ENCODE peak calls at places on chromosomes 4 and X, in four cellular contexts. T, O, Y and I are unnamed samples.

GRCh38 chrX:129540725-129541184 is 696 bp downstream of the OCRL start:
- DNase-seq in T (no peak), O (peak), Y (no peak), I (peak)

GRCh38 chr4:16914208-16914607 is 15.8 kb upstream of the LDB2 start:
- DNase-seq in T (no peak), O (no peak), Y (no peak), I (no peak)

GRCh38 chr4:40564815-40565505 is 64.7 kb downstream of the RBM47 start:
- DNase-seq in T (no peak), O (peak), Y (no peak), I (no peak)

GRCh38 chr4:125322363-125322730 is 7.6 kb downstream of the FAT4 start:
- DNase-seq in T (no peak), O (no peak), Y (no peak), I (peak)

GRCh38 chr4:509374-509676 is 10.3 kb downstream of the PIGG start:
- DNase-seq in T (no peak), O (no peak), Y (no peak), I (no peak)

GRCh38 chrX:18873189-18873791 is 110.6 kb downstream of the PHKA2 start:
- DNase-seq in T (no peak), O (peak), Y (peak), I (no peak)

GRCh38 chr4:159777689-159778088 is 674.8 kb downstream of the RAPGEF2 start:
- DNase-seq in T (no peak), O (no peak), Y (no peak), I (no peak)

GRCh38 chrX:126701380-126701779 is 118.1 kb upstream of the PRR32 start:
- DNase-seq in T (no peak), O (no peak), Y (no peak), I (no peak)

GRCh38 chrX:30935985-30936384 is 46.9 kb upstream of the TAB3 start:
- DNase-seq in T (no peak), O (peak), Y (no peak), I (no peak)

GRCh38 chr4:185997287-185997686 is 71.7 kb upstream of the TLR3 start:
- DNase-seq in T (no peak), O (no peak), Y (no peak), I (no peak)

GRCh38 chrX:13372203-13372980 is 52.5 kb upstream of the ATXN3L start:
- DNase-seq in T (no peak), O (no peak), Y (no peak), I (no peak)

GRCh38 chr4:67250497-67250896 is 294.8 kb downstream of the CENPC start:
- DNase-seq in T (no peak), O (no peak), Y (no peak), I (no peak)

GRCh38 chr4:158588777-158589176 is 67.1 kb downstream of the RXFP1 start:
- DNase-seq in T (no peak), O (no peak), Y (no peak), I (no peak)

GRCh38 chr4:70927502-70928139 is 25.5 kb downstream of the MOB1B start:
- DNase-seq in T (no peak), O (peak), Y (peak), I (no peak)

GRCh38 chrX:72258174-72258573 is 18.9 kb downstream of the RPS4X start:
- DNase-seq in T (no peak), O (no peak), Y (no peak), I (no peak)

GRCh38 chr4:169628579-169628978 is 8.2 kb downstream of the CLCN3 start:
- DNase-seq in T (no peak), O (no peak), Y (no peak), I (no peak)

GRCh38 chr4:8735236-8736082 is 136.2 kb downstream of the HMX1 start:
- DNase-seq in T (no peak), O (no peak), Y (no peak), I (no peak)

GRCh38 chrX:136767104-136767941 is 13.4 kb downstream of the ARHGEF6 start:
- DNase-seq in T (no peak), O (peak), Y (peak), I (no peak)

GRCh38 chrX:53481816-53482485 is 47.8 kb upstream of the HSD17B10 start:
- DNase-seq in T (peak), O (peak), Y (peak), I (peak)

GRCh38 chr4:130214268-130214667 is 1118.3 kb downstream of the C4orf33 start:
- DNase-seq in T (no peak), O (no peak), Y (no peak), I (peak)

GRCh38 chr4:138051157-138051556 is 191.0 kb downstream of the SLC7A11 start:
- DNase-seq in T (no peak), O (no peak), Y (no peak), I (no peak)

GRCh38 chrX:125646195-125646594 is 326.5 kb downstream of the TEX13C start:
- DNase-seq in T (no peak), O (no peak), Y (peak), I (no peak)

GRCh38 chr4:142353149-142353738 is 492.9 kb downstream of the INPP4B start:
- DNase-seq in T (no peak), O (peak), Y (no peak), I (no peak)

GRCh38 chr4:39933689-39934590 is 43.8 kb downstream of the PDS5A start:
- DNase-seq in T (no peak), O (no peak), Y (no peak), I (no peak)